ENCODE peak calls at places on chromosomes 5 and 9, in seven cellular contexts. C is AG04450, Q is lower lobe of right lung, R is fibroblast of mammary gland, U is cardiac fibroblast, T is BJ, O is astrocyte of the spinal cord. E is an unnamed sample.

GRCh38 chr9:76704601-76705204 is 59.5 kb upstream of the PCA3 start:
- DNase-seq in C (peak; percentile 82), U (peak; percentile 97), Q (no peak), T (peak; percentile 49), O (peak; percentile 89), R (peak; percentile 94), E (peak; percentile 91)

GRCh38 chr9:69922646-69923045 is 102.0 kb downstream of the CFAP95 start:
- DNase-seq in R (no peak), U (no peak), O (no peak), C (no peak), T (no peak), Q (no peak), E (peak; percentile 70)

GRCh38 chr5:67038817-67039603 is 157.6 kb downstream of the CD180 start:
- DNase-seq in R (peak; percentile 76), T (no peak), O (peak; percentile 69), U (peak; percentile 64), Q (no peak), C (peak; percentile 53), E (peak; percentile 77)

GRCh38 chr9:107732781-107733529 is 243.4 kb upstream of the KLF4 start:
- DNase-seq in C (no peak), O (peak; percentile 67), Q (no peak), T (no peak), R (peak; percentile 86), U (peak; percentile 89), E (peak; percentile 80)

GRCh38 chr5:170681013-170681433 is 102.5 kb upstream of the GABRP start:
- DNase-seq in U (peak; percentile 35), Q (no peak), O (peak; percentile 43), R (peak; percentile 21), T (no peak), C (no peak), E (peak; percentile 54)

GRCh38 chr5:313806-314376 is 7.6 kb upstream of the AHRR start:
- DNase-seq in R (no peak), O (no peak), Q (no peak), U (no peak), T (no peak), C (no peak), E (no peak)

GRCh38 chr9:75855509-75855908 is 35.0 kb upstream of the PCSK5 start:
- DNase-seq in Q (no peak), O (peak; percentile 43), T (no peak), R (peak; percentile 35), C (no peak), U (peak; percentile 5), E (peak; percentile 9)

GRCh38 chr5:155482428-155482827 is 468.9 kb downstream of the KIF4B start:
- DNase-seq in U (no peak), C (no peak), O (no peak), R (no peak), Q (no peak), T (no peak), E (no peak)

DNA sequence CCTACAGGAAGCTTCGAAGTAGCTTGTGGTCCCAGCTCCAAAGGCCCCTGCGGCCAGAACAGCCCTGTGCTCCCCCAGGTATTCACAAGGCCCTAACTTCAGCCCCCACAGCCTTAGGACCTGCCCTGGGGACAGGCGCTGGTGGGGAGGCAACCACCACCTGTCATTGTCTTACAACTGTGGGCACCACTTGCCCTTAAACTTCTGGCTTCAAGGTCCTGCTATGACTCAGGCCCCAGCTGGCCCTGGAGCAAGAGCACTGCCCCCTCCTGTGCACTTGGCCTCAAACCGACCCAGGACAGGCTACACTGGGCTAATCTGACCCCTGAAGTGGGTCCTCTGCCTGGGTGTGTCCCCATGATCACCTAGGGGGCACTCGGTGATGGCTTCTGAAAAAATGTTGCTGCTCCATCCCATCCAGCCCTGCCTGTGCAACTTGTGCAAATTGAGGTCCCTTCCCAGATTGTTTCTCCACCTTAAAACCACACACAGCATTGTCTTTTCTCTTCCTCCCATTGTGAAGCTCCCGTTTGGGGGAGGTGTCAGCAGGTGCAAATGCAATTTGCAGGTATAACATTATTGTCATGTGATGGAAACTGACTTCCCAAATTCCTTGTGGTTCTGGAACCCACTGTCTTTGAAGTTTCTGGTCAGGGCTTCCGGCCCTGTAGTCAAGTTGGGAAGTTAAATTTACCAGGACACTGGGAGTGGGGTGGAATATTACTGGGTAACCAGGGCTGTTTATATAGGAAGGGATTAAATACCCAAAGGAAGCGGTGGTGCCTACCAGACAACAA is 1.1 kb upstream of the PROB1 start:
- DNase-seq in R (peak; percentile 42), O (no peak), Q (no peak), C (no peak), T (no peak), U (no peak), E (no peak)
- TF ChIP-seq CTCF in R (no peak), O (no peak), Q (no peak), C (peak; percentile 6), T (peak; percentile 9), U (no peak), E (no peak)

DNA sequence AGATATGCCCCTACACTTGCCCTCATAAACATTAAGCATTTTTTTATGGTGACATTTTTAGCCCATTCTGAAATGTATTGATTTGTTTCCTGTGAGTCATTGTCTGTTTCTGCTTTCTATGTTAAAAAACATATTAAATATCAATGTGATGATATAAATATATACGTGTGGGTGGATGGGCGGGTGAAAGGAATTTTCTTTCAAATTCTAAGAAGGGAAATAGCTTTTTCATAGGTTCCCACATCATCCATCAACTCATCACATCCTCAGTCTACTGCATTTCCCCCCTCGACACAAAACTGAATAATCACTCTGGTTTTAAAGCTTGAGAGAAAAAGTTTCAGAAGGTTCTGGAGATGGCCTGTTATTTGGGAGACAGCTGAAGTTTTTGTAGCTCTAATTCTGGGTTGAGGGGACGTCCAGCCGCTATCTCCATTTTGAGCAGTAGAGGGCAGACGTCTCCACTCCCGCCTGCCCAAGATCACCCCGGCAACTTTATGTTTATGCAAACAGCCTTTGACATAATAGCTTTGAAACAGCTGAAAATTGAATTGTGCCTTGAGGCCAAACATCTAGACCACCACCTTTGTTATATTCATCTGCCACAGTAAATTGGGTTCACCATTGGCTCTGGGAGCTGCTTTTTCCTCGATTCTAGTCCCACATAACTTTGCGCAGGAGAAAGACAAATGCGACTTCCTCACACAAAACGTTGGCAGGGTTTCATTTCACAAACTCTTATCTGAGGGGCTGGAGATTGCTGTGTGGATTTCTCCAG is 216.2 kb upstream of the CLINT1 start:
- DNase-seq in O (peak; percentile 79), U (peak; percentile 84), T (no peak), C (peak; percentile 11), R (peak; percentile 82), Q (no peak), E (peak; percentile 43)
- H3K4me3 ChIP-seq in O (peak overlapping the region; percentile 23), U (peak overlapping the region; percentile 41), T (no peak overlapping the region), C (peak overlapping the region; percentile 1), R (no peak overlapping the region), Q (peak overlapping the region; percentile 22), E (peak overlapping the region; percentile 5)

DNA sequence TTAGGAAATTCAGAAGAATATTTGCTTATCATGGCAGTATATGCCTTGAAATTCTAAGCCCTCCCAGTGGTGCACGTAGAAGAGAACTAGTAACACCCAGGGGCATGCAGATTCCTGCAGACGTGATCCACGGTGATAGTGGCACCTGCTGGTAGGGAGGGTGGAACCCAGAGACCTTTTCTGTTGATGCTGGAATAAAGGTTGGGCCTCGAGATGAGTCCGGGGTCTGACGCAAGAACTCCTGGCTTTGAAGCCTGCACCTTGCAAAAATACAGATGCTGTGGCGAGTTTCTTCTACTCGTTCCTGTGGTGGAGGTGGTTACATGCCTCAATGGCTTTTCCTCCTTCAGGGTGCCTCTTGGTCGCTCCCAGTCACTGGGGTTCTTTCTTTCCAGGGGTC is 39.5 kb upstream of the PHF2 start:
- DNase-seq in T (no peak), C (no peak), O (no peak), R (no peak), U (no peak), Q (no peak), E (no peak)
- TF ChIP-seq CTCF in T (no peak), C (no peak), O (no peak), R (no peak), U (no peak), Q (no peak), E (no peak)

DNA sequence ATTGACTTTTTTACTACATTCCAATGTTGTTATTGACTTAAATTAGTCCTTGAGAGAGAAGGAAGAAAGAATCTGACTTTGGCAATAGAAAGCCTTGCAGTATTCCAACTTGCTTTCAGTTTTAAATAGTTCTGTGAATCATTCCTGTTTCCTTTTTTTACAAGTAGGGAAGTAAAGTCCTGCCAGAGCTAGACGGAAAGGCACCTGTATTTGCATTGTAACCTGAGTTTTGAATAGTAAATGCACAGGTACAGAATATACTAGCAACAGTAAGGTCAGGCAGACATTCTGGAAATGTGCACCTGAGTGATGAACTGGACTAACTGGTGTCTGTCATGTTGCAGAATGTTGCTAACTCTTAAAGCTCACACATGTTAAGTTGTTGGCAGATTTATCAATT is 100.9 kb downstream of the PRKACG start:
- DNase-seq in R (no peak), T (no peak), Q (no peak), U (no peak), C (no peak), O (no peak), E (no peak)
- H3K4me3 ChIP-seq in R (no peak overlapping the region), T (no peak overlapping the region), Q (no peak overlapping the region), U (no peak overlapping the region), C (no peak overlapping the region), O (no peak overlapping the region), E (no peak overlapping the region)

GRCh38 chr9:126661521-126662251 is 48.0 kb downstream of the LMX1B start:
- DNase-seq in C (no peak), R (no peak), U (no peak), Q (no peak), O (no peak), T (no peak), E (no peak)
- TF ChIP-seq CTCF in C (no peak), R (no peak), U (no peak), Q (no peak), O (no peak), T (no peak), E (no peak)

GRCh38 chr9:123368023-123368422 is 12.0 kb downstream of the CRB2 start:
- DNase-seq in O (no peak), T (no peak), Q (no peak), U (no peak), R (no peak), C (no peak), E (no peak)
- H3K4me3 ChIP-seq in O (no peak overlapping the region), T (no peak overlapping the region), Q (no peak overlapping the region), U (no peak overlapping the region), R (no peak overlapping the region), C (no peak overlapping the region), E (no peak overlapping the region)

GRCh38 chr5:141186897-141187512 is at the start of gene PCDHB9:
- DNase-seq in Q (no peak), T (no peak), U (peak; percentile 8), O (no peak), C (no peak), R (peak; percentile 16), E (no peak)
- TF ChIP-seq CTCF in Q (peak; percentile 40), T (peak; percentile 50), U (peak; percentile 33), O (no peak), C (no peak), R (peak; percentile 31), E (peak; percentile 36)

GRCh38 chr5:135033026-135033861 is 784 bp downstream of the PITX1 start:
- DNase-seq in U (peak; percentile 28), C (peak; percentile 10), O (peak; percentile 21), T (no peak), R (peak; percentile 12), Q (peak; percentile 45), E (peak; percentile 44)

GRCh38 chr5:135033866-135034185 is 202 bp downstream of the PITX1 start:
- DNase-seq in C (no peak), R (peak; percentile 12), U (no peak), O (no peak), T (no peak), Q (no peak), E (peak; percentile 33)

GRCh38 chr5:135031146-135031812 is 2.7 kb downstream of the PITX1 start:
- DNase-seq in O (no peak), R (no peak), U (peak; percentile 13), T (no peak), C (no peak), Q (peak; percentile 52), E (peak; percentile 52)

GRCh38 chr5:135031813-135032612 is 2.0 kb downstream of the PITX1 start:
- DNase-seq in Q (peak; percentile 2), U (no peak), T (no peak), R (no peak), C (no peak), O (peak; percentile 31), E (peak; percentile 43)

GRCh38 chr5:135032613-135033025 is 1.4 kb downstream of the PITX1 start:
- DNase-seq in C (no peak), Q (no peak), R (no peak), U (no peak), O (peak; percentile 42), T (no peak), E (no peak)
- H3K4me3 ChIP-seq in C (peak overlapping the region; percentile 89), Q (peak overlapping the region; percentile 50), R (no peak overlapping the region), U (no peak overlapping the region), O (no peak overlapping the region), T (peak overlapping the region; percentile 63), E (peak overlapping the region; percentile 89)

E was measured in foreskin fibroblast.